ENCODE peak calls at places on chromosomes 4 and X, in four cellular contexts. M is IMR-90, L is H1, R is K562. S is an unnamed sample.

GRCh38 chr4:144403903-144404302 is 242.1 kb upstream of the HHIP start:
- DNase-seq in M (no peak), L (no peak), R (no peak), S (no peak)

GRCh38 chrX:56764153-56764974 is 35.3 kb downstream of the NBDY start:
- DNase-seq in M (peak), L (peak), R (peak), S (peak)

GRCh38 chr4:81207793-81208192 is 7.2 kb downstream of the PRKG2 start:
- DNase-seq in M (peak), L (no peak), R (no peak), S (no peak)

GRCh38 chr4:870951-871350 is 45.0 kb upstream of the CPLX1 start:
- DNase-seq in M (no peak), L (no peak), R (no peak), S (no peak)

GRCh38 chr4:25437951-25438350 is 60.9 kb downstream of the ANAPC4 start:
- DNase-seq in M (no peak), L (no peak), R (no peak), S (no peak)

GRCh38 chr4:30714408-30715031 is 5.6 kb upstream of the PCDH7 start:
- DNase-seq in M (peak), L (peak), R (peak), S (no peak)

GRCh38 chrX:150544222-150544787 is 24.1 kb upstream of the MTM1 start:
- DNase-seq in M (no peak), L (no peak), R (peak), S (no peak)

GRCh38 chrX:9355739-9356138 is 109.1 kb upstream of the TBL1X start:
- DNase-seq in M (no peak), L (no peak), R (peak), S (no peak)

GRCh38 chrX:95332530-95332929 is 1352.1 kb upstream of the DIAPH2 start:
- DNase-seq in M (no peak), L (no peak), R (no peak), S (no peak)

GRCh38 chrX:107483976-107484726 is 34.7 kb downstream of the FRMPD3 start:
- DNase-seq in M (no peak), L (no peak), R (peak), S (no peak)

GRCh38 chr4:55553442-55553841 is 6.7 kb upstream of the CLOCK start:
- DNase-seq in M (no peak), L (peak), R (no peak), S (no peak)

GRCh38 chrX:107753186-107753585 is 22.4 kb downstream of the TSC22D3 start:
- DNase-seq in M (no peak), L (no peak), R (no peak), S (no peak)

GRCh38 chr4:18390655-18391369 is 369.3 kb upstream of the LCORL start:
- DNase-seq in M (no peak), L (no peak), R (no peak), S (no peak)

GRCh38 chr4:122712782-122713181 is 19.7 kb upstream of the BBS12 start:
- DNase-seq in M (peak), L (no peak), R (peak), S (no peak)

GRCh38 chr4:97819314-97819713 is 324.0 kb downstream of the STPG2 start:
- DNase-seq in M (no peak), L (no peak), R (no peak), S (no peak)

GRCh38 chr4:4794421-4794820 is 65.0 kb upstream of the MSX1 start:
- DNase-seq in M (no peak), L (no peak), R (no peak), S (no peak)

GRCh38 chr4:186627226-186627865 is 72.0 kb upstream of the MTNR1A start:
- DNase-seq in M (peak), L (no peak), R (no peak), S (no peak)

GRCh38 chr4:78864405-78865024 is 74.7 kb downstream of the PAQR3 start:
- DNase-seq in M (peak), L (no peak), R (peak), S (peak)

GRCh38 chrX:41329101-41329500 is 4.9 kb upstream of the DDX3X start:
- DNase-seq in M (no peak), L (no peak), R (no peak), S (no peak)

GRCh38 chr4:108829981-108830492 is 67.2 kb upstream of the ETNPPL start:
- DNase-seq in M (no peak), L (no peak), R (no peak), S (no peak)

GRCh38 chr4:152894673-152895072 is 41.5 kb upstream of the FHDC1 start:
- DNase-seq in M (peak), L (no peak), R (no peak), S (no peak)
- TF ChIP-seq CHD1 in M (no peak), L (no peak), R (no peak), S (no peak)

GRCh38 chr4:73852771-73853170 is 325 bp upstream of the PF4V1 start:
- DNase-seq in M (no peak), L (no peak), R (no peak), S (no peak)

GRCh38 chr4:73851293-73851692 is 1.8 kb upstream of the PF4V1 start:
- DNase-seq in M (no peak), L (no peak), R (no peak), S (no peak)

GRCh38 chr4:73855406-73855805 is 2.3 kb downstream of the PF4V1 start:
- DNase-seq in M (no peak), L (no peak), R (no peak), S (no peak)

GRCh38 chr4:73853718-73854473 is 800 bp downstream of the PF4V1 start:
- DNase-seq in M (no peak), L (no peak), R (no peak), S (no peak)

GRCh38 chr4:73853246-73853704 is at the start of gene PF4V1:
- DNase-seq in M (no peak), L (peak), R (no peak), S (no peak)
- TF ChIP-seq CHD1 in M (no peak), L (no peak), R (no peak), S (no peak)

DNA sequence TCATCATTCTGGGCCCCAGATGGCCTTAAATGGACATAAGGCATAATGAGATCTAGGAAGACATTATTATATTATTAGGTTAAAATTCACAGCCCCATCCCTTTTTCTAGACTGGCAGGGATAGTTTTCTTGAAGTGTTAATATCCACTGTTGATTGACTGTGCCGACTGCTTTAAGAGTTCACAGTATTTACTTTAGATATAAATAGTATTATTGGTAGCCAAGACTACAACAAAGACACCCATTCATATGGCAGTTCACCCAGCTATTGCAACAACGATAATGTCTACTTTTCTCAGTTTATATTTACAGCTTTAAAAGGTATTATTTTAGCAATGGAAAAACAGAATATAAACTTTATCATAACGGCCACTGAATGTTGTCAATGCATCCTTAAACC is 922.2 kb upstream of the POU3F4 start:
- DNase-seq in M (no peak), L (no peak), R (no peak), S (no peak)
- TF ChIP-seq CHD1 in M (no peak), L (no peak), R (no peak), S (no peak)

DNA sequence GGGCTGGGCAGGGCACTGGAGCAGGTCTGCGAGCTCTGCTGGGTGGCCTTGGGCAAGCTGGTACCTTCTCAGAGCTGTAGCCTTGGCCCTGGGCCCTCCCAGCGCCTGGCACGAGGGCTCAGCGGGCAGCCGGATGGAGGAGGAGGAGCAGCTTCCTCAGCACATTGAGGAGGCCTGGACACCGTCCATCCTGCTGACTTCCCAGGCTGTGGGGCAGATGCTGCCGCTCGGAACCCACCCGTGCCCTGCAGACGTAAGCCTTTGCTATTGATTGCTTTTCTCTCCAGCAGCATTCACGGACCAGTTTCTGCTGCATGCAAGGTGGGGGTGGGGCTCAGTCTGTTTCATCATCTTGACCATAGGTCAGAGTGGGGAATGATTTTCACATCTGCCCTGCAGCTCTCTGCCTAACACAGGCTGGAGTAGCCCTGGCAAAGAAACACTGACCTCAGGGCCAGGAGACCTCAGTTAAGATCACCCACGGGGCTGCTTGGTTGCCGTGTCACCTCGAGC is 80.7 kb upstream of the PSAPL1 start:
- DNase-seq in M (no peak), L (no peak), R (no peak), S (no peak)
- TF ChIP-seq CHD1 in M (no peak), L (no peak), R (no peak), S (no peak)

GRCh38 chr4:174071591-174071990 is 211.9 kb downstream of the FBXO8 start:
- DNase-seq in M (no peak), L (no peak), R (no peak), S (no peak)

GRCh38 chr4:174066806-174067205 is 216.7 kb downstream of the FBXO8 start:
- DNase-seq in M (no peak), L (no peak), R (no peak), S (no peak)

DNA sequence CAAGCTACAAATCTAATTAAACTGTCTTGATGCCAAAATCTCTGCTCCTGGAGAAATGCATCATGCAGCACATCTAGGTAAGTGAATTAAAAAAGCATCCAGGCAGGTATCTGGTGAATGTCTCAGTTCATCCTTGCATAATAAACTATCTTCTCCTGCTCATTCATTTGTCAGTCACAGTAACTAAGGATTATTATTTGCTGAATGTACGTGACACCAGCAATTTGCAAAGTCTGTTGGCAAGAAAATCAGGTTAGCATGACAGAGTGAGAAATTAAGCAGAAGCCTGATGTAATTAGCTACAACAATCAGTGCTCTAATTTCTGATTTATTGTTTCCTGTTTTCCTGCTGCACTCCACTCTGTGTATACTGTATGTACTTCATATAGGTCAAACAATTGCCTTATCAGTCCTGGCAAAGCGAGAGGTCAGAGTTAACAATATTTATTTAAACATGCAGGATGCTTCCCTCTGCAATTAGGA is 213.6 kb downstream of the FBXO8 start:
- DNase-seq in M (no peak), L (no peak), R (no peak), S (no peak)
- TF ChIP-seq CHD1 in M (no peak), L (no peak), R (no peak), S (no peak)

GRCh38 chrX:134632386-134632785 is 25.9 kb downstream of the PLAC1 start:
- DNase-seq in M (no peak), L (no peak), R (no peak), S (no peak)
- TF ChIP-seq CHD1 in M (no peak), L (no peak), R (no peak), S (no peak)

GRCh38 chr4:72286185-72286584 is 254.4 kb downstream of the NPFFR2 start:
- DNase-seq in M (peak), L (no peak), R (no peak), S (no peak)
- TF ChIP-seq CHD1 in M (no peak), L (no peak), R (no peak), S (no peak)

GRCh38 chr4:94548571-94548970 is 96.8 kb downstream of the PDLIM5 start:
- DNase-seq in M (peak), L (no peak), R (peak), S (no peak)

GRCh38 chr4:94544811-94545210 is 93.1 kb downstream of the PDLIM5 start:
- DNase-seq in M (peak), L (no peak), R (no peak), S (no peak)

GRCh38 chr4:94546949-94547348 is 95.2 kb downstream of the PDLIM5 start:
- DNase-seq in M (no peak), L (no peak), R (no peak), S (no peak)

GRCh38 chr4:94540476-94540875 is 88.7 kb downstream of the PDLIM5 start:
- DNase-seq in M (no peak), L (no peak), R (no peak), S (no peak)

GRCh38 chr4:94545296-94545695 is 93.6 kb downstream of the PDLIM5 start:
- DNase-seq in M (peak), L (no peak), R (no peak), S (no peak)
- TF ChIP-seq CHD1 in M (no peak), L (no peak), R (no peak), S (no peak)

S was measured in GM12878.